ENCODE peak calls at places on chromosomes 12 and 14, in seven cellular contexts. M is BE2C, H is pancreas, S is tibial nerve, V is neural crest cell, F is fibroblast of mammary gland, J is foreskin fibroblast. D is an unnamed sample.

GRCh38 chr12:106323537-106323936 is 21.0 kb downstream of the TCP11L2 start:
- DNase-seq in M (no peak), H (no peak), S (no peak), V (no peak), F (no peak), J (no peak), D (no peak)

GRCh38 chr14:57725399-57726077 is 140.4 kb downstream of the SLC35F4 start:
- DNase-seq in M (no peak), H (no peak), S (no peak), V (no peak), F (peak), J (peak), D (no peak)

GRCh38 chr12:108821407-108822397 is 35.7 kb downstream of the SSH1 start:
- DNase-seq in M (no peak), H (no peak), S (no peak), V (no peak), F (peak), J (peak), D (no peak)

GRCh38 chr12:27899151-27899661 is 73.3 kb downstream of the PTHLH start:
- DNase-seq in M (no peak), H (no peak), S (no peak), V (no peak), F (peak), J (peak), D (no peak)

GRCh38 chr12:101051151-101051550 is 158.9 kb downstream of the SLC5A8 start:
- DNase-seq in M (no peak), H (no peak), S (no peak), V (no peak), F (peak), J (no peak), D (no peak)

GRCh38 chr12:116943419-116944372 is 32.9 kb downstream of the FBXW8 start:
- DNase-seq in M (peak), H (no peak), S (no peak), V (no peak), F (no peak), J (no peak), D (peak)

GRCh38 chr14:77158175-77158908 is 16.8 kb upstream of the ZDHHC22 start:
- DNase-seq in M (peak), H (no peak), S (no peak), V (peak), F (peak), J (peak), D (peak)

GRCh38 chr14:91115986-91116385 is 2.1 kb downstream of the DGLUCY start:
- DNase-seq in M (no peak), H (peak), S (no peak), V (no peak), F (no peak), J (peak), D (no peak)

GRCh38 chr12:76706099-76706498 is 57.8 kb upstream of the ZDHHC17 start:
- DNase-seq in M (no peak), H (no peak), S (no peak), V (no peak), F (peak), J (peak), D (no peak)

GRCh38 chr12:69703146-69703642 is 4.1 kb upstream of the BEST3 start:
- DNase-seq in M (no peak), H (no peak), S (no peak), V (no peak), F (no peak), J (no peak), D (no peak)

GRCh38 chr12:122928891-122929538 is 33.1 kb upstream of the VPS37B start:
- DNase-seq in M (no peak), H (no peak), S (no peak), V (no peak), F (no peak), J (no peak), D (no peak)

GRCh38 chr14:68708343-68708742 is 84.5 kb downstream of the ZFP36L1 start:
- DNase-seq in M (no peak), H (no peak), S (no peak), V (no peak), F (no peak), J (no peak), D (no peak)

GRCh38 chr14:71103662-71104484 is 196.6 kb downstream of the PCNX1 start:
- DNase-seq in M (peak), H (no peak), S (no peak), V (no peak), F (peak), J (peak), D (no peak)

DNA sequence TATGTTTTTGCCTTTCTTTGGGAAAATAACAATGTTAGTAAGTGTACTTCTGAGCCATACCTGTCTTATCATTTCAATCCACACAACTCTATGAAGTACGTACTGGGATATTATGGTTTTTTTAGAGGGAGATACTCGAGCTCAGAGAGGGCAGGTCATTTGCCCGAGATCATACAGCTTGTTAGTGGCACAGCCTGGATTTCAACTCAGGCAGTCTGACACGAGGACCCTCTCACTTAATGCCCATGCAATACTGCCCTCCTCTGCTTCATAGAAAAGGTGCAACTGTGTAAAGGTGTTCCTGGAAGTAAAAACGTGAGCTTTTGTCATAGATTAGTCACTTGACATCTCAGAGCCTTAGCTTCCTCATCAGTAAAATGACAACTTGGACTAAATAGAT is 128.0 kb downstream of the NDUFA12 start:
- DNase-seq in M (peak), H (no peak), S (no peak), V (no peak), F (peak), J (no peak), D (no peak)
- TF ChIP-seq CTCF in M (peak), H (no peak), S (no peak), V (peak), F (peak), J (no peak), D (no peak)

GRCh38 chr12:26770239-26771070 is 62.5 kb downstream of the ITPR2 start:
- DNase-seq in M (no peak), H (no peak), S (no peak), V (no peak), F (no peak), J (no peak), D (no peak)

GRCh38 chr12:26767865-26768264 is 65.1 kb downstream of the ITPR2 start:
- DNase-seq in M (no peak), H (no peak), S (no peak), V (no peak), F (no peak), J (no peak), D (no peak)

GRCh38 chr12:26768611-26769603 is 64.1 kb downstream of the ITPR2 start:
- DNase-seq in M (no peak), H (peak), S (no peak), V (no peak), F (no peak), J (no peak), D (no peak)

GRCh38 chr12:26771861-26772260 is 61.1 kb downstream of the ITPR2 start:
- DNase-seq in M (no peak), H (no peak), S (no peak), V (no peak), F (no peak), J (no peak), D (no peak)

DNA sequence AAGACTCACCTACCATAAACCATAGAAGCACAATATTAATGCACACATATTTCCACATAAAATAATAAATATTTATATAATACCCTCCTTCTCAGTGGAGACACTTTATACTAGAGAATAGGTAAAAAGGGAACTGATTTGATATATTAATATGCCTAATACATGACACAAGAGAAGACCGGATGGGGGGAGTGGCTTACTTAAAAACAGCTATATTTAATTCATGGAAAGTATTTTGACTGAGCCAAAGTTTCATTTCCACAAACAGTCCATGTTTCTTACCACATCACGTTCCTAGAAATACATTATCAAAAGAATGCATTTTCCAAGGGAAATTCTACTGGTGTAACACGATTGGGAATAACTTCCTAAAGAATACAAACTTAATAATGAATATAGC is 63.4 kb downstream of the ITPR2 start:
- DNase-seq in M (no peak), H (no peak), S (no peak), V (no peak), F (no peak), J (no peak), D (no peak)
- TF ChIP-seq CTCF in M (no peak), H (no peak), S (no peak), V (no peak), F (no peak), J (no peak), D (no peak)

DNA sequence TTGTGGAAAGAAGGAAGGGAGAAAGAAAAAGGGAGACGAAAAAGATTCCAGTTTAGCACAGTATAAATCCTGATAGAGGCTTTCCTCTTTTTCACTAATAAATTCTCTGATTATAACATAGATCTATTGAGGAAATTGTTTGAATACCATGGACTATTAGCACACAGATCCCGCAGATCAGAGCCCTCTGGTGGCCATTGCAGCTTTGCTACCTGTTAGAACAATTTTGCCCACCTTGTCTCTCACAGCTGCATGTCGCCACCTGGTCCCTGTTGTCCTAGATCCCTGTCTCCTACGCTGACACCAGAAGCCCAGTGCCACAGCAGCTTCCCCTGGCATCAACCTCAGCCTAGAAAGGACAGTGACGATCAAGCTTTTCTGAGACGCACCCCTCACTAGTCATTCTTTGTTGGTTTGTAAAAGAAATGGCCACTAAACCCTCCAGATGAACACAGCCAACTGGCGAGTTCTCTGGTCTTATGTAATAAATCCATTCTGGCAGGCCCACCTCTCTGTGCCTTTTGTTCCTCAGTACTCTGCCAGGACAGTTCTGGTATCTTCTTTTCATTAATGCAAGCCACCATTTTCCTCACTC is 9.9 kb downstream of the GPHB5 start:
- DNase-seq in M (peak), H (no peak), S (no peak), V (no peak), F (peak), J (peak), D (no peak)
- TF ChIP-seq CTCF in M (peak), H (no peak), S (no peak), V (peak), F (peak), J (peak), D (peak)

GRCh38 chr12:47071241-47071852 is 8.1 kb upstream of the PCED1B start:
- DNase-seq in M (no peak), H (no peak), S (no peak), V (no peak), F (no peak), J (no peak), D (no peak)
- TF ChIP-seq CTCF in M (peak), H (no peak), S (no peak), V (peak), F (peak), J (peak), D (peak)

GRCh38 chr12:124656214-124656516 is 88.8 kb upstream of the NCOR2 start:
- DNase-seq in M (no peak), H (no peak), S (no peak), V (no peak), F (no peak), J (no peak), D (no peak)
- TF ChIP-seq CTCF in M (peak), H (no peak), S (no peak), V (no peak), F (peak), J (no peak), D (no peak)

DNA sequence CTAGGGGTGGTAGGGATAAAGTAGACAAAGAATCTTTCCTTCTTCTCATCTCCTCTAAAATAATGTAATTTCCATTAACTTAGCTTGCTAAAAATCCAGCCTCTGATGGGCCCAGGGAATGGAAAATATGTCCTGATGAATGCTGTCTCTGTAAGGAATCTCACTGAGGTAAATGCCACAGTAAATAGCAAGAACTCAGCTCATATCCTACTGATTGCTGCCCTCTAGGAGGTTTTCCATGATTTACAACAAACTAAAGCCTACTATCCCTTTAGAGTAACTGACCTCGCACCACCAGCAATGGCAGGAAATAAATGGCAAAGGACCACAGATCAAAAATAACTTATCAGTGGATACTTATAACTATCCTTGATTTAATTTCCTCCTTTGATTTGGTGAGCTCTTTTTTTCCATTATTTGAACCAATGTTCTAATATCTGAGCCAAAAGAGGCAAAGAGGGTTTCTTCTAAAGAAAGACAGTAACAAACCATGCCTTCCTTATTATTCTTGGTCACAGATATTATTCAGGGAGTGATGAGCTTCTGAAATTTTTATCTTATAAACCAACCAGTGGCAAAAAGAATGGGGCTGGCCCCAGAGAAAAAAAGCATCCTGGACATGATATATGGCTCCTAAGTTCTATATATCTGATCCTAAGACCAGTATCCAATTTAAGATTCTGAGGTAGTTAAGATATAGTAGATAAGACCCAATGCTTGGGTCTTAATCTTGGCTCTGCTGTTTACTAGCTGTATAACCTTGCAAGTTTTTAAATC is 43.7 kb downstream of the SENP1 start:
- DNase-seq in M (no peak), H (no peak), S (no peak), V (no peak), F (no peak), J (no peak), D (no peak)
- TF ChIP-seq CTCF in M (no peak), H (no peak), S (no peak), V (peak), F (no peak), J (no peak), D (no peak)

GRCh38 chr14:99749142-99749541 is 44.1 kb upstream of the EML1 start:
- DNase-seq in M (peak), H (no peak), S (no peak), V (no peak), F (no peak), J (no peak), D (no peak)
- TF ChIP-seq CTCF in M (no peak), H (no peak), S (no peak), V (peak), F (peak), J (no peak), D (peak)

D was measured in heart right ventricle.